ENCODE peak calls at places on chromosomes 16 and 17, in four cellular contexts. G, X, Z and J are unnamed samples.

GRCh38 chr16:30992931-30993816 is 8.2 kb downstream of the HSD3B7 start:
- DNase-seq in G (no peak), X (no peak), Z (no peak), J (peak)

GRCh38 chr17:67253379-67253778 is 8.4 kb upstream of the HELZ start:
- DNase-seq in G (no peak), X (peak), Z (no peak), J (peak)

GRCh38 chr17:64216385-64217248 is 46.4 kb downstream of the TEX2 start:
- DNase-seq in G (no peak), X (peak), Z (no peak), J (peak)

GRCh38 chr16:58418601-58419000 is 26.3 kb downstream of the GINS3 start:
- DNase-seq in G (no peak), X (peak), Z (no peak), J (peak)

GRCh38 chr17:79678856-79679255 is 51.9 kb upstream of the ENPP7 start:
- DNase-seq in G (no peak), X (no peak), Z (no peak), J (no peak)

GRCh38 chr17:20191066-20191465 is 181.9 kb downstream of the SPECC1 start:
- DNase-seq in G (no peak), X (peak), Z (no peak), J (peak)

GRCh38 chr16:84138824-84139627 is 6.0 kb downstream of the HSDL1 start:
- DNase-seq in G (peak), X (peak), Z (no peak), J (no peak)

GRCh38 chr17:14815079-14815478 is 450.0 kb downstream of the PMP22 start:
- DNase-seq in G (no peak), X (no peak), Z (no peak), J (peak)

GRCh38 chr17:29149431-29150064 is 30.6 kb downstream of the MYO18A start:
- DNase-seq in G (no peak), X (peak), Z (no peak), J (no peak)

GRCh38 chr16:58137581-58137980 is 8.4 kb upstream of the CFAP20 start:
- DNase-seq in G (no peak), X (no peak), Z (no peak), J (no peak)

GRCh38 chr17:57569860-57570259 is 175.2 kb downstream of the CCDC182 start:
- DNase-seq in G (no peak), X (no peak), Z (no peak), J (no peak)

GRCh38 chr16:8623634-8624033 is 2.1 kb downstream of the METTL22 start:
- DNase-seq in G (no peak), X (no peak), Z (no peak), J (peak)

GRCh38 chr16:69880640-69881133 is 70.4 kb upstream of the CLEC18A start:
- DNase-seq in G (no peak), X (peak), Z (no peak), J (peak)

GRCh38 chr16:12976936-12977335 is 75.5 kb downstream of the SHISA9 start:
- DNase-seq in G (no peak), X (no peak), Z (no peak), J (no peak)

GRCh38 chr17:43888548-43888947 is 18.8 kb downstream of the MPP2 start:
- DNase-seq in G (no peak), X (no peak), Z (no peak), J (no peak)

GRCh38 chr16:87845213-87845612 is 24.1 kb downstream of the SLC7A5 start:
- DNase-seq in G (no peak), X (no peak), Z (no peak), J (no peak)

GRCh38 chr17:45155029-45155428 is 6.6 kb upstream of the HEXIM2 start:
- DNase-seq in G (no peak), X (no peak), Z (no peak), J (no peak)

GRCh38 chr16:46768809-46769208 is 20.7 kb upstream of the MYLK3 start:
- DNase-seq in G (no peak), X (no peak), Z (no peak), J (peak)

GRCh38 chr16:47057631-47057996 is 84.1 kb upstream of the DNAJA2 start:
- DNase-seq in G (no peak), X (no peak), Z (no peak), J (no peak)

GRCh38 chr17:7576432-7576937 is 3.0 kb upstream of the CD68 start:
- DNase-seq in G (no peak), X (no peak), Z (no peak), J (no peak)

GRCh38 chr16:26261621-26262020 is 569.9 kb downstream of the HS3ST4 start:
- DNase-seq in G (no peak), X (no peak), Z (no peak), J (no peak)

GRCh38 chr17:29588561-29589411 is 662 bp downstream of the GIT1 start:
- DNase-seq in G (peak), X (no peak), Z (no peak), J (peak)

GRCh38 chr16:53282975-53283946 is 151.0 kb upstream of the RBL2 start:
- DNase-seq in G (no peak), X (peak), Z (no peak), J (peak)

GRCh38 chr16:29117631-29118030 is 132.8 kb downstream of the LAT start:
- DNase-seq in G (peak), X (no peak), Z (no peak), J (no peak)

GRCh38 chr17:9132944-9133610 is 111.8 kb downstream of the NTN1 start:
- DNase-seq in G (no peak), X (no peak), Z (no peak), J (no peak)